ENCODE peak calls at places on chromosomes 3 and 15, in eight cellular contexts. E is stimulated activated CD4-positive, alpha-beta T cell treated with anti-CD3 and anti-CD28 coated beads, Interleukin-15, amount 100 ng/mL, for 1 hour; G is brain microvascular endothelial cell; N is cardiac muscle cell; S is A549; Q is NB4; Y is caudate nucleus; B is AG08396. A is an unnamed sample.
A peak's percentile ranks its signal among the peaks of the same experiment; 100 is the strongest.

GRCh38 chr15:78663703-78664102 is 22.7 kb upstream of the CHRNB4 start:
- DNase-seq in Q (no peak), N (no peak), B (no peak), Y (no peak), E (no peak), G (no peak), S (no peak), A (no peak)

GRCh38 chr3:63993653-63994079 is 29.6 kb downstream of the PSMD6 start:
- DNase-seq in S (peak; percentile 68), B (peak; percentile 82), N (peak; percentile 82), G (peak; percentile 63), Y (no peak), Q (peak; percentile 60), E (peak; percentile 23), A (peak; percentile 66)

GRCh38 chr3:149151843-149152242 is 22.4 kb downstream of the HPS3 start:
- DNase-seq in Y (no peak), E (no peak), B (peak; percentile 40), Q (peak; percentile 95), G (peak; percentile 78), S (no peak), N (no peak), A (peak; percentile 75)

GRCh38 chr15:67096536-67097294 is 31.3 kb downstream of the SMAD3 start:
- DNase-seq in G (no peak), N (no peak), Y (no peak), E (no peak), B (no peak), Q (peak; percentile 51), S (no peak), A (peak; percentile 74)

GRCh38 chr3:8869613-8870012 is 93.7 kb downstream of the RAD18 start:
- DNase-seq in Q (no peak), Y (no peak), E (no peak), B (peak; percentile 75), S (peak; percentile 93), G (peak; percentile 94), N (no peak), A (peak; percentile 100)

GRCh38 chr3:72310028-72310987 is 525.4 kb upstream of the PROK2 start:
- DNase-seq in N (no peak), S (no peak), Y (no peak), E (no peak), G (peak; percentile 53), Q (peak; percentile 95), B (peak; percentile 80), A (peak; percentile 76)

GRCh38 chr3:190012314-190012782 is 108.3 kb downstream of the P3H2 start:
- DNase-seq in Q (no peak), S (peak; percentile 73), Y (no peak), N (no peak), E (no peak), B (peak; percentile 17), G (peak; percentile 28), A (no peak)

GRCh38 chr3:45773714-45774449 is 22.5 kb downstream of the SLC6A20 start:
- DNase-seq in E (no peak), G (no peak), S (no peak), Q (no peak), N (no peak), Y (no peak), B (no peak), A (no peak)

GRCh38 chr3:257826-258225 is 61.3 kb downstream of the CHL1 start:
- DNase-seq in Y (no peak), Q (no peak), S (no peak), B (no peak), N (no peak), E (no peak), G (no peak), A (no peak)

GRCh38 chr15:60972866-60973265 is 256.2 kb downstream of the RORA start:
- DNase-seq in N (no peak), B (peak; percentile 53), Q (peak; percentile 13), E (no peak), S (no peak), G (peak; percentile 52), Y (no peak), A (peak; percentile 82)

GRCh38 chr3:40504636-40505430 is 1.0 kb upstream of the ZNF620 start:
- DNase-seq in G (peak; percentile 93), Y (no peak), B (peak; percentile 76), E (no peak), S (peak; percentile 58), N (no peak), Q (no peak), A (peak; percentile 93)

GRCh38 chr3:149277338-149277813 is 55.7 kb upstream of the CP start:
- DNase-seq in B (peak; percentile 52), E (no peak), Y (no peak), S (peak; percentile 79), Q (peak; percentile 80), N (no peak), G (peak; percentile 81), A (peak; percentile 71)

GRCh38 chr3:127045435-127046045 is 62.6 kb downstream of the PLXNA1 start:
- DNase-seq in Q (no peak), Y (no peak), G (no peak), S (no peak), B (no peak), E (no peak), N (no peak), A (no peak)

GRCh38 chr3:144362126-144362525 is 390.5 kb downstream of the DIPK2A start:
- DNase-seq in Q (no peak), N (no peak), G (peak; percentile 46), Y (no peak), B (peak; percentile 7), E (no peak), S (no peak), A (peak; percentile 32)